ENCODE peak calls at places on chromosome 19, in eight cellular contexts. P is Peyer's patch, S is stomach, U is heart left ventricle, Y is ovary, F is tibial nerve, E is uterus, A is gastrocnemius medialis. C is an unnamed sample. For H3K4me1 and H3K27me3, the result is how much of the 10 kb centered on the place peaks cover.

GRCh38 chr19:48963371-48964204 is 1.5 kb upstream of the FTL start:
- DNase-seq in E (peak), F (peak), S (peak), U (peak), Y (peak), P (peak), A (peak), C (peak)

GRCh38 chr19:33224694-33225457 is 774 bp downstream of the SLC7A10 start:
- DNase-seq in S (no peak), A (no peak), Y (no peak), F (no peak), U (no peak), P (no peak), E (no peak), C (no peak)

GRCh38 chr19:33465371-33465770 is 56.2 kb downstream of the PEPD start:
- DNase-seq in Y (no peak), E (no peak), F (no peak), P (no peak), A (no peak), U (no peak), S (no peak), C (no peak)

GRCh38 chr19:18399008-18399407 is 1.6 kb upstream of the LRRC25 start:
- DNase-seq in A (no peak), Y (peak), E (no peak), P (peak), U (peak), S (peak), F (no peak), C (peak)

GRCh38 chr19:50365434-50366306 is at the start of gene NAPSA:
- DNase-seq in Y (no peak), S (no peak), A (no peak), P (no peak), U (no peak), E (no peak), F (no peak), C (no peak)

GRCh38 chr19:45777395-45777961 is 4.8 kb downstream of the DMPK start:
- DNase-seq in A (no peak), E (no peak), P (no peak), Y (no peak), F (no peak), S (no peak), U (no peak), C (no peak)

GRCh38 chr19:42092350-42092749 is 16.4 kb downstream of the ZNF574 start:
- DNase-seq in P (peak), U (no peak), A (no peak), S (peak), Y (no peak), E (no peak), F (no peak), C (no peak)

GRCh38 chr19:19368087-19368486 is 37.4 kb upstream of the GATAD2A start:
- DNase-seq in F (no peak), S (no peak), U (no peak), E (no peak), Y (no peak), P (no peak), A (no peak), C (no peak)

DNA sequence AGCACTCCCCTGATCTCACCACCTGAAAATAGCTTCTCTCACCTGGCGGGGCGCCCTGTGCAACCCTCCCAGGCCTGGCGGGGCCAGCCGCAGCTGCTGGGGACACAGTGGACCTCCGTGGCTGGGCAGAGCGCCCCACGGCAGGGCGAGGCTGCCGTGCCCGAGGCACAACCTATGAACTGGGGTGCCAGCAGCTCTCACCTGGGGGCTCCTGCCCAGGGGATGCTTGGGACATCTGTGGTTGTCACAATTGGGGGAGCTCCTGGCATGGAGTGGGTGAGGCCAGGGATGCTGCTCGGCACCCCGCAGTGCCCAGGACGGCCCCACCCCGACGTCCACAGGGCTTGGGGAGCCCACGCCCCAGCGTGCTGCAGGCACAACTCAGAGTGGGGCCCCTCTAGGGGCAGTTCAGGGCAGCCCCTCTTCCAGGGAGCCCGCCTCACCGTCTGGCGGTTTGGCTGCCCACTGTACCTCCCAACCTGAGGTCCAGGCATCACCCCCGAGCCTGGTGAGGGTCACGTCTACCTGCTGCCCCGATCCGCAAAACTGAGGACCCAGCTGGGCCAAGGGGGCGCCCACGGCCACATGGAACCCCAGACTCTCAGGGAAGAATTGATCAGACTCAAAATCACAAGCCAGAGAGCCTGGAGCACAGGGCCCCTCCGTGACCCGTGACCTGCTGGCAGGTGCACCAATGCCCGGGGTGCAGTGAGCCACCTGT is 5.7 kb downstream of the TMEM259 start:
- DNase-seq in A (no peak), F (no peak), S (no peak), U (no peak), E (no peak), P (no peak), Y (no peak), C (no peak)
- H3K4me1 ChIP-seq in A (under half), F (half or more), S (under half), U (half or more), E (under half), P (under half), Y (under half), C (under half)

DNA sequence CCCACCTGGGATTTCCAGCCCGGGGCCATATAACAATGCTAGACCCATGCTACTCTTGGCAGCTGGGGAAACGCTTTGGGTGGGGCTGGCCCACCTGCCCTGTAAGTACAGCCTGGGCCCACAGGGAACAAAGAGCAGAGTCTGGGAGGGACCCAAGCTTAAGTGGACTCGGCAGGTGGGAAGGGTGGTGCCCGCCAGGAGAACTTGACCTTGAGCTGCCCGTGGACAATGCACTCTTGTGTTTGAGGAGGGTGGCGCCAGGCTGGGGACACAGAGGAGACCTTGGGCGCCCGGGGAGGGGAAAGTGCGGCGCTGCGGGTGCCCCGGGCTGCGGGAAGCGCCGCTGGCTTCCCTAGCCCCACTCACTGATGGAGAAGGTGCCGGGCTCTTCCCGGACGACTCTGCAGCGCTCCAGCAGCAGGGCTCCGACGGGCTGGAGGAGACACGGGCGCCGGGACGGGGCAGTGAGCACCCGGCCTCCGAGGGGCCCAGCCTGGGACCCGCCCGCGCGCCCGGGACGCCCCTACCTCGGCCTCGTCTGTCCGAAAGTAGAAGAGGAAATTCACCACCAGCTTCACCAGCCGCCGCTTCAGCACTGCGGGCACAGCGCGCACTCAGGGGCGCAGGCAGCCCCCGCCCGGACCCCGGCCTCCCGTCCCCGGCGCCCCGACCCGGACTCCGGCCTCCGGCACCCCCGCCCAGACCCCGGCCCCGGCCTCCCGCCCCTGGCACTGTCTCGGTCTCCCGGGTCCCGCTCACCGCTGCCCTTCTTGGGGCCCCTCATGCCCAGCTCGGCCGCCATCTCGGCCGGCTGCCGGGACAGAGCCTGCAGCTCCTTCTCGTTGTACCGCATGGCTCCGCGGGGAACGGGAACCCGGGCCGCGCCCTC is 489 bp downstream of the PLEKHJ1 start:
- DNase-seq in A (peak), S (peak), P (peak), F (no peak), E (no peak), Y (no peak), U (peak), C (peak)
- TF ChIP-seq POLR2A in A (no peak), S (no peak), P (peak), F (no peak), E (no peak), Y (no peak), U (no peak), C (no peak)

DNA sequence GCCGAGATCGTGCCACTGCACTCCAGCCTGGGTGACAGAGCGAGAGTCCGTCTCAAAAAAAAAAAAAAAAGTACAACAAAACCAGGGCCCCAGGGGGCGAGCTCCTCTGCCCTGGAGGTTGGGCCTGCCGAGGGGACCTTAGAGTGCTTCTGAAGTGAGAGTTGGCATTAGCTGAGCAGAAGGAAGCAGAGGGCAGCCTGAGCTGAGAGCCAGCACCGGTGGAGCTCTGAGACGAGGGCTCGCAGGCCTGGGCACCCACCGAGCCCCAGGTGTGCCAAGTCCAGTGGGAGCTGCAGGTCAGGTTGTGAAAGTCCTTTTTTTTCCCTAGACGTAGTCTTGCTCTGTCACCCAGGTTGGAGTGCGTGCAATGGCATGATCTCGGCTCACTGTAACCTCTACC is 46.0 kb downstream of the KDM4B start:
- DNase-seq in A (no peak), S (no peak), P (no peak), Y (no peak), F (no peak), U (no peak), E (no peak), C (no peak)
- H3K27me3 ChIP-seq in A (under half), S (under half), P (under half), Y (under half), F (under half), U (under half), E (under half), C (under half)

DNA sequence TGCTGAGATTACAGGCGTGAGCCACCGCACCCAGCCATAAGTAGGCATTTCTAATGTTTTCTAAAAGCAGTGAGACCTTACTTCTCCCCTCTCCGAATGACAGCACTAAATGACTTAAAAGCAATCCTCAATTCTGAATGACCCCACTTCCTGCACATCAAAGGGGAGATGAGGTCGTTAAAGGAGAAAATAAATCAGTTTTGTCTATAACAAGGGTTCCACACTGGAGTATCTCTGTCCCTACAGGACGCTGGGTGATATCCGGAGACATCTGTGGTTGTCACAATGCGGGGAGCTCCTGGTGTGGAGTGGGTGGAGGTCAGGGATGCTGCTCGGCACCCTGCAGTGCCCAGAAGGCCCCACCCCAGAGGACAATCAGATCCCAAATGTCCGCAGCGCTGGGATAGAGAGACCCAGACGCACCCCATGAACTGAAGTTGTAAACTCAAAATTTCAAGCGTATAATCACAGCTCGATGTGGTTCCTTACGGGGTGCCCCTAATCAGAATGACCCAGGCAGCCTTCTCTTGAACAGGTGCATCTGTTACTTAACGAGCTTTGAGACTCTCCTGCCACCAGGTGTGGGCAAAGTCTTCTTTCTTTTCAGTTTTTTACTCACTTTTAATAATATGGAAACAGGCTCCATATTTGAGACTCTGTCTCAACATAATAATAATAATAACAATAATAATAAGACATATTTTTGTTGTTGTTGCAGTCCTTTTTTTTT is 2.9 kb downstream of the GNG7 start:
- DNase-seq in P (no peak), U (no peak), S (no peak), E (no peak), Y (no peak), A (no peak), F (no peak), C (no peak)
- H3K4me1 ChIP-seq in P (under half), U (under half), S (under half), E (under half), Y (under half), A (under half), F (under half), C (under half)

GRCh38 chr19:4197228-4197624 is 14.7 kb downstream of the ANKRD24 start:
- DNase-seq in Y (no peak), P (no peak), E (no peak), A (no peak), U (no peak), F (no peak), S (no peak), C (no peak)
- TF ChIP-seq POLR2A in Y (no peak), P (no peak), E (no peak), A (no peak), U (no peak), F (no peak), S (no peak), C (no peak)

GRCh38 chr19:6253886-6254285 is 25.9 kb downstream of the MLLT1 start:
- DNase-seq in Y (no peak), F (no peak), S (no peak), A (no peak), E (no peak), P (no peak), U (no peak), C (no peak)
- H3K27me3 ChIP-seq in Y (under half), F (under half), S (under half), A (under half), E (under half), P (under half), U (under half), C (under half)

GRCh38 chr19:44740351-44740824 is 8.1 kb upstream of the BCL3 start:
- DNase-seq in E (no peak), A (no peak), F (no peak), Y (no peak), P (no peak), U (no peak), S (no peak), C (no peak)

GRCh38 chr19:44741841-44742352 is 6.6 kb upstream of the BCL3 start:
- DNase-seq in E (peak), P (peak), U (peak), F (peak), S (peak), Y (peak), A (peak), C (peak)

GRCh38 chr19:44738603-44739585 is 9.6 kb upstream of the BCL3 start:
- DNase-seq in Y (no peak), S (peak), P (no peak), F (no peak), A (peak), E (no peak), U (no peak), C (peak)

GRCh38 chr19:44738161-44738535 is 10.4 kb upstream of the BCL3 start:
- DNase-seq in A (no peak), E (no peak), U (no peak), S (no peak), Y (no peak), P (no peak), F (no peak), C (no peak)

GRCh38 chr19:44741258-44741731 is 7.2 kb upstream of the BCL3 start:
- DNase-seq in P (no peak), E (no peak), F (no peak), S (no peak), Y (no peak), A (peak), U (no peak), C (peak)
- H3K4me1 ChIP-seq in P (under half), E (under half), F (half or more), S (half or more), Y (under half), A (under half), U (under half), C (under half)